ENCODE peak calls at places on chromosomes 4 and X, in seven cellular contexts. A is AG09319, T is uterus, M is heart left ventricle, R is chondrocyte, P is ovary, W is neural crest cell. V is an unnamed sample.

GRCh38 chrX:53186363-53186762 is 38.6 kb downstream of the KDM5C start:
- DNase-seq in A (no peak), T (no peak), M (no peak), R (no peak), P (no peak), W (no peak), V (no peak)

GRCh38 chr4:905485-906214 is 26.5 kb downstream of the GAK start:
- DNase-seq in A (no peak), T (no peak), M (no peak), R (peak), P (no peak), W (no peak), V (no peak)

GRCh38 chrX:24466025-24466424 is 939 bp downstream of the PDK3 start:
- DNase-seq in A (no peak), T (no peak), M (no peak), R (no peak), P (no peak), W (no peak), V (no peak)

GRCh38 chr4:59664771-59665170 is 1535.4 kb upstream of the ADGRL3 start:
- DNase-seq in A (no peak), T (no peak), M (no peak), R (no peak), P (no peak), W (no peak), V (no peak)

GRCh38 chrX:132716006-132716405 is 227.2 kb upstream of the MBNL3 start:
- DNase-seq in A (no peak), T (no peak), M (no peak), R (no peak), P (no peak), W (no peak), V (no peak)

GRCh38 chr4:148575577-148575976 is 133.4 kb upstream of the NR3C2 start:
- DNase-seq in A (no peak), T (no peak), M (no peak), R (no peak), P (no peak), W (no peak), V (no peak)

GRCh38 chr4:29066856-29067255 is 1653.3 kb upstream of the PCDH7 start:
- DNase-seq in A (no peak), T (no peak), M (no peak), R (no peak), P (no peak), W (no peak), V (no peak)

GRCh38 chr4:101252721-101253120 is 94.6 kb downstream of the PPP3CA start:
- DNase-seq in A (no peak), T (no peak), M (no peak), R (no peak), P (no peak), W (no peak), V (no peak)

GRCh38 chr4:25915359-25915716 is 1.3 kb downstream of the SMIM20 start:
- DNase-seq in A (no peak), T (peak), M (peak), R (no peak), P (peak), W (no peak), V (peak)

GRCh38 chr4:86543080-86543479 is 51.0 kb upstream of the PTPN13 start:
- DNase-seq in A (no peak), T (no peak), M (no peak), R (no peak), P (no peak), W (no peak), V (no peak)

GRCh38 chr4:126405369-126405982 is 1090.7 kb downstream of the FAT4 start:
- DNase-seq in A (peak), T (no peak), M (no peak), R (peak), P (no peak), W (no peak), V (no peak)

GRCh38 chrX:103413981-103414380 is 37.6 kb downstream of the BEX3 start:
- DNase-seq in A (no peak), T (no peak), M (no peak), R (no peak), P (no peak), W (no peak), V (no peak)

GRCh38 chr4:38189445-38189844 is 229.2 kb downstream of the PTTG2 start:
- DNase-seq in A (no peak), T (no peak), M (no peak), R (no peak), P (no peak), W (no peak), V (no peak)

GRCh38 chrX:24760601-24761000 is 66.9 kb downstream of the POLA1 start:
- DNase-seq in A (no peak), T (no peak), M (no peak), R (no peak), P (no peak), W (no peak), V (no peak)

GRCh38 chr4:169239236-169239905 is 31.4 kb downstream of the SH3RF1 start:
- DNase-seq in A (no peak), T (no peak), M (no peak), R (no peak), P (no peak), W (no peak), V (no peak)

GRCh38 chr4:96698891-96699290 is 859.0 kb downstream of the PDHA2 start:
- DNase-seq in A (no peak), T (no peak), M (no peak), R (no peak), P (no peak), W (no peak), V (no peak)

GRCh38 chr4:170007113-170007512 is 19.1 kb downstream of the MFAP3L start:
- DNase-seq in A (no peak), T (no peak), M (no peak), R (no peak), P (no peak), W (no peak), V (no peak)

GRCh38 chr4:128517096-128517738 is 229.6 kb upstream of the PGRMC2 start:
- DNase-seq in A (peak), T (no peak), M (no peak), R (no peak), P (no peak), W (no peak), V (no peak)

GRCh38 chr4:86594559-86595425 is 677 bp downstream of the PTPN13 start:
- DNase-seq in A (peak), T (peak), M (peak), R (no peak), P (peak), W (no peak), V (peak)

GRCh38 chr4:148735432-148736155 is 293.4 kb upstream of the NR3C2 start:
- DNase-seq in A (no peak), T (no peak), M (no peak), R (no peak), P (no peak), W (no peak), V (no peak)

GRCh38 chr4:169927280-169927679 is 98.9 kb downstream of the MFAP3L start:
- DNase-seq in A (no peak), T (no peak), M (no peak), R (no peak), P (no peak), W (no peak), V (no peak)

GRCh38 chr4:126306152-126306869 is 991.6 kb downstream of the FAT4 start:
- DNase-seq in A (no peak), T (peak), M (peak), R (no peak), P (no peak), W (no peak), V (peak)

GRCh38 chrX:108224727-108225455 is 133.3 kb downstream of the ATG4A start:
- DNase-seq in A (no peak), T (no peak), M (no peak), R (no peak), P (no peak), W (peak), V (peak)

GRCh38 chr4:6767341-6767724 is 15.2 kb upstream of the KIAA0232 start:
- DNase-seq in A (no peak), T (no peak), M (no peak), R (no peak), P (no peak), W (no peak), V (no peak)

GRCh38 chr4:41307633-41308032 is 50.9 kb downstream of the UCHL1 start:
- DNase-seq in A (no peak), T (no peak), M (peak), R (no peak), P (no peak), W (no peak), V (no peak)

GRCh38 chr4:52100062-52100461 is 49.0 kb downstream of the SPATA18 start:
- DNase-seq in A (no peak), T (no peak), M (no peak), R (no peak), P (no peak), W (no peak), V (no peak)

GRCh38 chr4:52106142-52106541 is 55.0 kb downstream of the SPATA18 start:
- DNase-seq in A (no peak), T (no peak), M (no peak), R (no peak), P (no peak), W (no peak), V (no peak)

GRCh38 chr4:52105276-52105675 is 54.2 kb downstream of the SPATA18 start:
- DNase-seq in A (no peak), T (no peak), M (no peak), R (no peak), P (no peak), W (no peak), V (no peak)

GRCh38 chr4:52102587-52102986 is 51.5 kb downstream of the SPATA18 start:
- DNase-seq in A (no peak), T (no peak), M (no peak), R (no peak), P (no peak), W (no peak), V (no peak)

DNA sequence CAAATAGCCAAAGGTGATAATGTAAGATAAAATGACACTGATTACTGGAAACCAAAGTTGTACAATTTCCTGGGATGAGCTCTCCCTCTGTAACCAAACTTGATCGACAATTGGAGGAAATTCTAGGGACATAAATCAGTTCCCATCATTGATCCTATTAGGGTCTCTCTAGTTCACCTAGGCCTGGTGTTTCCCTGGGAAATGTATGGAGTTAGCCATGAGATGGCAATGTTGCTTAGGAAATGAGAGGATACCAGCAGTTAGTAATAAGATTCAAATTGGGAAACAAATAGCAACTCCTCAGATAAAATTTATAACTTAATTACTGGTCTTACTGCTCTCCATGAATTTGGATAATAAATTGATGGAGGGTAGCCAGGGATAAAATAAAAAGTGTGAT is 52.2 kb downstream of the SPATA18 start:
- DNase-seq in A (no peak), T (no peak), M (no peak), R (no peak), P (no peak), W (no peak), V (no peak)
- TF ChIP-seq CTCF in A (peak), T (peak), M (no peak), R (peak), P (no peak), W (peak), V (no peak)

GRCh38 chr4:139869810-139870209 is 204.2 kb downstream of the MGST2 start:
- DNase-seq in A (no peak), T (no peak), M (no peak), R (no peak), P (no peak), W (no peak), V (no peak)
- TF ChIP-seq CTCF in A (no peak), T (no peak), M (no peak), R (no peak), P (no peak), W (no peak), V (no peak)

DNA sequence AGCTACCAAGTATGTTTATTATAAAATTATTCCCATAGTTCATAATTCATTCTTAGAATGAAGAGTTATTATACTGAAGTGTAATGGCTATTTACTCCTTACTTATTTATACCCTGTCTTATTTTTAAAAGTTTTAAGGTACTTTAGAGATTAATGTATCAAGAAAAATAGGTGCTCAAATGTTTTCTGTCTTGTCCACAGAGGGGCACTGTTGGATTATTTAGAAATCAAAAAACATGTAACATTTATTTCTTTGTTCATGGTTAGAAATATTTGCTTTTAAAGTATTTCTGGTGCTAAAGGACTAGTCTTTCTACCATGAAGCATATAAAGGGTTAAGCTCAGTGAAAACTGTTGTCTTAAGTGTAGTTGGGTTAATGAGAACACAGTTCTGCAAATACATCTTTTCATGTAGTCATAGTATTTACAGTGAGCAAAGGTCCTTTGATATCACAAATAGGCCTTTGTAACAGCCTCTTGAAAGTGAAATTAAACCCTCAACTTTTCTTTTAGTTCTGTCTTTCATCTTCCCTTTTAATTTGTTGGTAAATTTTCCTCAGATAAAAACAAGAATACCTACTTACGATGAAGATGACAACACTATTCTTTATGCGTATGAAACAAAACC is 7.7 kb downstream of the SCML1 start:
- DNase-seq in A (no peak), T (no peak), M (no peak), R (no peak), P (no peak), W (no peak), V (no peak)
- TF ChIP-seq CTCF in A (peak), T (no peak), M (peak), R (peak), P (no peak), W (peak), V (no peak)

DNA sequence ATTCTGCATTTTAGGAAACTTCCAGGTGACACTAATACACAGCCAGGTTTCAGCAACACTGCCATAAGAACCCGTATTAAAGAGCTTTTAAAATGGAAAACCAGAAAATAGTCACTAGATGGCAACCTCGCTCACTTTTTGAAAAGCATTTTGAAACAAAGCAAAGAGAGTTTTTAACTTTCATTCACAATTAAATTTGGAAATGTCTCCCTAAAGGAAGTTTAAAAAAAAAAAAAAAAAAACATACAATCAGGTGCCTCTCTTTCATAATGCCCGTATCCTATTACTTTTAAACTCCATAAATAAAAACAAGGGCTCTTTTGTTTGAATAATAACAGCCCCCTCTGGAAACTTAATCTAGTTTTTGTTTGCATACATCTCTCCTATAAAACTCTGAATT is 20.3 kb downstream of the MEPE start:
- DNase-seq in A (no peak), T (no peak), M (no peak), R (no peak), P (no peak), W (no peak), V (no peak)
- TF ChIP-seq CTCF in A (peak), T (peak), M (peak), R (peak), P (no peak), W (peak), V (no peak)

GRCh38 chr4:67393699-67394281 is 151.5 kb downstream of the CENPC start:
- DNase-seq in A (peak), T (no peak), M (no peak), R (no peak), P (no peak), W (peak), V (peak)

GRCh38 chr4:67396008-67396407 is 149.3 kb downstream of the CENPC start:
- DNase-seq in A (no peak), T (no peak), M (no peak), R (no peak), P (no peak), W (no peak), V (no peak)

GRCh38 chr4:67394771-67395310 is 150.5 kb downstream of the CENPC start:
- DNase-seq in A (no peak), T (no peak), M (no peak), R (no peak), P (no peak), W (no peak), V (no peak)

GRCh38 chr4:67397931-67398330 is 147.4 kb downstream of the CENPC start:
- DNase-seq in A (no peak), T (no peak), M (no peak), R (no peak), P (no peak), W (no peak), V (no peak)

GRCh38 chr4:67393007-67393406 is 152.3 kb downstream of the CENPC start:
- DNase-seq in A (no peak), T (no peak), M (no peak), R (no peak), P (no peak), W (no peak), V (no peak)
- TF ChIP-seq CTCF in A (no peak), T (no peak), M (no peak), R (no peak), P (no peak), W (no peak), V (no peak)

GRCh38 chr4:102610007-102610406 is 108.8 kb downstream of the NFKB1 start:
- DNase-seq in A (no peak), T (no peak), M (no peak), R (no peak), P (no peak), W (no peak), V (no peak)
- TF ChIP-seq CTCF in A (peak), T (no peak), M (peak), R (peak), P (no peak), W (peak), V (no peak)

GRCh38 chrX:55524487-55524886 is 34.8 kb upstream of the USP51 start:
- DNase-seq in A (no peak), T (no peak), M (no peak), R (no peak), P (no peak), W (no peak), V (peak)
- TF ChIP-seq CTCF in A (no peak), T (no peak), M (no peak), R (peak), P (no peak), W (no peak), V (no peak)

GRCh38 chr4:89572224-89572858 is 264.6 kb downstream of the SNCA start:
- DNase-seq in A (no peak), T (no peak), M (no peak), R (no peak), P (no peak), W (no peak), V (no peak)
- TF ChIP-seq CTCF in A (no peak), T (no peak), M (no peak), R (no peak), P (no peak), W (no peak), V (no peak)

GRCh38 chr4:182647901-182648300 is 269.3 kb downstream of the DCTD start:
- DNase-seq in A (no peak), T (no peak), M (no peak), R (no peak), P (no peak), W (no peak), V (no peak)
- TF ChIP-seq CTCF in A (no peak), T (no peak), M (no peak), R (no peak), P (no peak), W (no peak), V (no peak)